ENCODE peak calls at places on chromosomes 5 and 9, in nine cellular contexts. One of them, this sample, is unnamed.

GRCh38 chr5:33641722-33642505 is 201.1 kb downstream of the TARS1 start:
- DNase-seq in stomach: no peak
- DNase-seq in kidney tubule cell: peak
- DNase-seq in activated CD8-positive, alpha-beta memory T cell treated with anti-CD3 and anti-CD28 coated beads, Interleukin-2, amount 10 ng/mL, durations not matched to agents 7 days and 5 days: no peak
- DNase-seq in AG09319: peak
- DNase-seq in adipocyte: peak
- DNase-seq in NCI-H524: no peak
- DNase-seq in GM23248: peak
- DNase-seq in mesenchymal stem cell: peak
- DNase-seq in this sample: peak

GRCh38 chr5:9066349-9066748 is 479.5 kb downstream of the SEMA5A start:
- DNase-seq in NCI-H524: no peak
- DNase-seq in GM23248: no peak
- DNase-seq in adipocyte: no peak
- DNase-seq in activated CD8-positive, alpha-beta memory T cell treated with anti-CD3 and anti-CD28 coated beads, Interleukin-2, amount 10 ng/mL, durations not matched to agents 7 days and 5 days: no peak
- DNase-seq in mesenchymal stem cell: no peak
- DNase-seq in stomach: no peak
- DNase-seq in kidney tubule cell: no peak
- DNase-seq in AG09319: no peak
- DNase-seq in this sample: no peak

GRCh38 chr5:128376577-128376976 is 161.5 kb downstream of the FBN2 start:
- DNase-seq in NCI-H524: no peak
- DNase-seq in kidney tubule cell: no peak
- DNase-seq in mesenchymal stem cell: no peak
- DNase-seq in AG09319: peak
- DNase-seq in stomach: no peak
- DNase-seq in GM23248: no peak
- DNase-seq in adipocyte: peak
- DNase-seq in activated CD8-positive, alpha-beta memory T cell treated with anti-CD3 and anti-CD28 coated beads, Interleukin-2, amount 10 ng/mL, durations not matched to agents 7 days and 5 days: no peak
- DNase-seq in this sample: no peak

GRCh38 chr9:27496134-27496504 is 28.0 kb upstream of the IFNK start:
- DNase-seq in GM23248: no peak
- DNase-seq in mesenchymal stem cell: no peak
- DNase-seq in AG09319: no peak
- DNase-seq in kidney tubule cell: no peak
- DNase-seq in NCI-H524: no peak
- DNase-seq in stomach: no peak
- DNase-seq in adipocyte: no peak
- DNase-seq in activated CD8-positive, alpha-beta memory T cell treated with anti-CD3 and anti-CD28 coated beads, Interleukin-2, amount 10 ng/mL, durations not matched to agents 7 days and 5 days: no peak
- DNase-seq in this sample: no peak

GRCh38 chr9:35526087-35526801 is 36.3 kb downstream of the RUSC2 start:
- DNase-seq in stomach: no peak
- DNase-seq in GM23248: peak
- DNase-seq in adipocyte: peak
- DNase-seq in kidney tubule cell: peak
- DNase-seq in activated CD8-positive, alpha-beta memory T cell treated with anti-CD3 and anti-CD28 coated beads, Interleukin-2, amount 10 ng/mL, durations not matched to agents 7 days and 5 days: no peak
- DNase-seq in NCI-H524: no peak
- DNase-seq in mesenchymal stem cell: peak
- DNase-seq in AG09319: no peak
- DNase-seq in this sample: peak

GRCh38 chr5:54835642-54836041 is 149.8 kb downstream of the ESM1 start:
- DNase-seq in stomach: no peak
- DNase-seq in GM23248: peak
- DNase-seq in NCI-H524: no peak
- DNase-seq in mesenchymal stem cell: peak
- DNase-seq in adipocyte: peak
- DNase-seq in AG09319: no peak
- DNase-seq in activated CD8-positive, alpha-beta memory T cell treated with anti-CD3 and anti-CD28 coated beads, Interleukin-2, amount 10 ng/mL, durations not matched to agents 7 days and 5 days: no peak
- DNase-seq in kidney tubule cell: no peak
- DNase-seq in this sample: peak

GRCh38 chr9:33868430-33869000 is 51.6 kb downstream of the UBE2R2 start:
- DNase-seq in GM23248: peak
- DNase-seq in AG09319: no peak
- DNase-seq in activated CD8-positive, alpha-beta memory T cell treated with anti-CD3 and anti-CD28 coated beads, Interleukin-2, amount 10 ng/mL, durations not matched to agents 7 days and 5 days: no peak
- DNase-seq in NCI-H524: no peak
- DNase-seq in adipocyte: peak
- DNase-seq in stomach: no peak
- DNase-seq in kidney tubule cell: no peak
- DNase-seq in mesenchymal stem cell: no peak
- DNase-seq in this sample: no peak

GRCh38 chr9:113705938-113706519 is 170.1 kb upstream of the ZNF618 start:
- DNase-seq in activated CD8-positive, alpha-beta memory T cell treated with anti-CD3 and anti-CD28 coated beads, Interleukin-2, amount 10 ng/mL, durations not matched to agents 7 days and 5 days: peak
- DNase-seq in NCI-H524: no peak
- DNase-seq in AG09319: no peak
- DNase-seq in adipocyte: no peak
- DNase-seq in stomach: peak
- DNase-seq in kidney tubule cell: peak
- DNase-seq in GM23248: no peak
- DNase-seq in mesenchymal stem cell: no peak
- DNase-seq in this sample: no peak

GRCh38 chr9:2764371-2764770 is 47.1 kb downstream of the KCNV2 start:
- DNase-seq in NCI-H524: no peak
- DNase-seq in adipocyte: no peak
- DNase-seq in kidney tubule cell: peak
- DNase-seq in mesenchymal stem cell: peak
- DNase-seq in stomach: no peak
- DNase-seq in AG09319: no peak
- DNase-seq in GM23248: no peak
- DNase-seq in activated CD8-positive, alpha-beta memory T cell treated with anti-CD3 and anti-CD28 coated beads, Interleukin-2, amount 10 ng/mL, durations not matched to agents 7 days and 5 days: peak
- DNase-seq in this sample: peak

GRCh38 chr9:136614372-136614922 is 48.3 kb upstream of the EGFL7 start:
- DNase-seq in kidney tubule cell: no peak
- DNase-seq in GM23248: peak
- DNase-seq in AG09319: peak
- DNase-seq in mesenchymal stem cell: peak
- DNase-seq in NCI-H524: no peak
- DNase-seq in activated CD8-positive, alpha-beta memory T cell treated with anti-CD3 and anti-CD28 coated beads, Interleukin-2, amount 10 ng/mL, durations not matched to agents 7 days and 5 days: no peak
- DNase-seq in adipocyte: peak
- DNase-seq in stomach: no peak
- DNase-seq in this sample: peak